ENCODE peak calls at places on chromosomes 2 and 18, in nine cellular contexts. T, F, Y, O, X, P, S, A and D are unnamed samples.

GRCh38 chr2:145066151-145066661 is 546.3 kb upstream of the ZEB2 start:
- DNase-seq in T (no peak), F (no peak), Y (no peak), O (no peak), X (no peak), P (no peak), S (no peak), A (no peak), D (no peak)

GRCh38 chr2:20919301-20919800 is 96.5 kb upstream of the LDAH start:
- DNase-seq in T (no peak), F (no peak), Y (no peak), O (no peak), X (no peak), P (no peak), S (no peak), A (no peak), D (no peak)

GRCh38 chr2:53970095-53970897 is 497 bp downstream of the PSME4 start:
- DNase-seq in T (peak; percentile 32), F (peak; percentile 10), Y (peak; percentile 35), O (peak; percentile 55), X (peak; percentile 39), P (no peak), S (peak; percentile 55), A (peak; percentile 65), D (peak; percentile 29)

GRCh38 chr18:13581496-13581895 is 144.9 kb downstream of the FAM210A start:
- DNase-seq in T (no peak), F (no peak), Y (no peak), O (no peak), X (no peak), P (no peak), S (no peak), A (no peak), D (no peak)

GRCh38 chr2:105437708-105438103 is 38.9 kb upstream of the FHL2 start:
- DNase-seq in T (peak; percentile 73), F (peak; percentile 50), Y (no peak), O (no peak), X (no peak), P (no peak), S (no peak), A (peak; percentile 44), D (no peak)

GRCh38 chr18:29840101-29840500 is 1202.4 kb downstream of the DSC3 start:
- DNase-seq in T (peak; percentile 90), F (peak; percentile 15), Y (no peak), O (no peak), X (no peak), P (no peak), S (no peak), A (peak; percentile 87), D (no peak)

GRCh38 chr2:317501-318424 is 29.9 kb upstream of the ALKAL2 start:
- DNase-seq in T (no peak), F (no peak), Y (peak; percentile 39), O (peak; percentile 48), X (no peak), P (no peak), S (peak; percentile 31), A (peak; percentile 57), D (no peak)

GRCh38 chr2:238929242-238930081 is 81.6 kb downstream of the TWIST2 start:
- DNase-seq in T (no peak), F (no peak), Y (no peak), O (no peak), X (no peak), P (no peak), S (no peak), A (no peak), D (no peak)

GRCh38 chr18:27713727-27714080 is 463.2 kb downstream of the CDH2 start:
- DNase-seq in T (peak; percentile 30), F (peak; percentile 18), Y (no peak), O (no peak), X (no peak), P (no peak), S (no peak), A (peak; percentile 35), D (no peak)

GRCh38 chr2:26605195-26605968 is 35.8 kb downstream of the CIB4 start:
- DNase-seq in T (peak; percentile 39), F (peak; percentile 5), Y (peak; percentile 77), O (peak; percentile 50), X (no peak), P (no peak), S (peak; percentile 56), A (peak; percentile 62), D (peak; percentile 67)

GRCh38 chr2:156697906-156698305 is 261.7 kb downstream of the GPD2 start:
- DNase-seq in T (no peak), F (no peak), Y (no peak), O (no peak), X (no peak), P (no peak), S (no peak), A (no peak), D (no peak)